ENCODE peak calls at places on chromosomes 4 and X, in seven cellular contexts. I is NCI-H2081; G is activated naive CD4-positive, alpha-beta T cell; S is stimulated activated CD4-positive, alpha-beta T cell treated with anti-CD3 and anti-CD28 coated beads, Interleukin-12 subunit alpha, Interleukin-12 subunit beta, amount 100 ng/mL, for 24 hours; T is GM12865; W is GM13976; U is ovary. R is an unnamed sample.

GRCh38 chrX:49192722-49193328 is 6.7 kb upstream of the PRICKLE3 start:
- DNase-seq in W (no peak), T (peak; percentile 56), G (no peak), I (peak; percentile 9), S (no peak), U (no peak), R (no peak)

GRCh38 chr4:174973336-174973735 is 55.2 kb downstream of the ADAM29 start:
- DNase-seq in W (no peak), I (no peak), G (no peak), U (no peak), S (no peak), T (no peak), R (no peak)

GRCh38 chrX:30831082-30831481 is 58.0 kb downstream of the TAB3 start:
- DNase-seq in I (no peak), S (peak; percentile 15), W (no peak), T (peak; percentile 54), G (no peak), U (no peak), R (no peak)

GRCh38 chr4:55435136-55435535 is 39.4 kb downstream of the TMEM165 start:
- DNase-seq in G (no peak), I (no peak), S (no peak), U (no peak), W (no peak), T (peak; percentile 48), R (no peak)

GRCh38 chrX:11470231-11470630 is 177.0 kb downstream of the AMELX start:
- DNase-seq in I (no peak), T (no peak), S (no peak), U (no peak), G (no peak), W (no peak), R (no peak)

GRCh38 chr4:186067757-186068385 is 1.1 kb upstream of the TLR3 start:
- DNase-seq in I (peak; percentile 1), G (no peak), S (no peak), W (no peak), U (peak; percentile 37), T (peak; percentile 74), R (no peak)

GRCh38 chr4:88659061-88659889 is 38.4 kb downstream of the NAP1L5 start:
- DNase-seq in T (peak; percentile 60), I (peak; percentile 30), S (no peak), W (peak; percentile 40), G (no peak), U (peak; percentile 22), R (peak; percentile 20)

GRCh38 chr4:152109585-152110509 is 349.0 kb upstream of the GATB start:
- DNase-seq in I (no peak), G (no peak), W (no peak), S (no peak), U (no peak), T (no peak), R (no peak)

GRCh38 chrX:80765226-80765625 is 44.5 kb downstream of the BRWD3 start:
- DNase-seq in G (no peak), W (no peak), U (no peak), S (no peak), I (no peak), T (no peak), R (no peak)

GRCh38 chr4:114072781-114073180 is 93.3 kb upstream of the ARSJ start:
- DNase-seq in U (no peak), T (no peak), G (no peak), S (no peak), I (no peak), W (no peak), R (no peak)

GRCh38 chrX:114162068-114162735 is 421.7 kb upstream of the HTR2C start:
- DNase-seq in U (no peak), W (no peak), S (no peak), G (no peak), T (peak; percentile 24), I (no peak), R (no peak)

GRCh38 chr4:99783940-99784339 is 32.7 kb upstream of the DAPP1 start:
- DNase-seq in I (no peak), U (no peak), T (no peak), W (no peak), S (no peak), G (no peak), R (no peak)

GRCh38 chr4:123976285-123976684 is 579.7 kb downstream of the SPRY1 start:
- DNase-seq in S (no peak), I (peak; percentile 63), T (peak; percentile 2), W (no peak), G (no peak), U (no peak), R (no peak)

GRCh38 chr4:182179105-182179504 is 64.1 kb upstream of the TENM3 start:
- DNase-seq in U (no peak), G (no peak), W (no peak), I (no peak), T (no peak), S (no peak), R (no peak)

GRCh38 chr4:67198757-67199156 is 346.5 kb downstream of the CENPC start:
- DNase-seq in G (no peak), T (peak; percentile 26), I (peak; percentile 32), S (no peak), W (peak; percentile 13), U (no peak), R (no peak)

GRCh38 chrX:112642349-112642748 is 37.4 kb downstream of the LHFPL1 start:
- DNase-seq in U (peak; percentile 20), G (no peak), I (peak; percentile 69), W (peak; percentile 23), T (peak; percentile 69), S (no peak), R (peak; percentile 8)

GRCh38 chr4:80173387-80173786 is 23.9 kb upstream of the PRDM8 start:
- DNase-seq in T (peak; percentile 71), U (no peak), G (no peak), W (no peak), S (no peak), I (no peak), R (no peak)

GRCh38 chr4:151866266-151866918 is 105.6 kb upstream of the GATB start:
- DNase-seq in S (no peak), I (no peak), U (no peak), T (no peak), W (no peak), G (no peak), R (no peak)

GRCh38 chr4:180150818-180151217 is 2092.4 kb upstream of the TENM3 start:
- DNase-seq in U (no peak), I (peak; percentile 6), S (no peak), G (no peak), T (no peak), W (no peak), R (no peak)

GRCh38 chrX:130578906-130579305 is 177.1 kb downstream of the RBMX2 start:
- DNase-seq in G (no peak), W (no peak), T (no peak), S (no peak), I (no peak), U (no peak), R (no peak)

GRCh38 chrX:77347572-77347971 is 99.6 kb upstream of the FGF16 start:
- DNase-seq in U (no peak), S (no peak), T (no peak), G (no peak), W (no peak), I (no peak), R (no peak)

GRCh38 chr4:61500883-61501282 is 300.8 kb downstream of the ADGRL3 start:
- DNase-seq in U (no peak), S (no peak), G (no peak), T (no peak), W (no peak), I (no peak), R (no peak)

GRCh38 chr4:156505341-156505955 is 466.2 kb downstream of the PDGFC start:
- DNase-seq in G (no peak), I (no peak), W (no peak), S (no peak), T (peak; percentile 45), U (no peak), R (no peak)

GRCh38 chrX:22800806-22801205 is 199.0 kb upstream of the DDX53 start:
- DNase-seq in S (no peak), W (no peak), I (no peak), T (no peak), U (no peak), G (no peak), R (no peak)

GRCh38 chr4:8741513-8742226 is 130.0 kb downstream of the HMX1 start:
- DNase-seq in G (no peak), W (peak; percentile 13), S (no peak), T (no peak), I (no peak), U (no peak), R (no peak)

GRCh38 chr4:73315091-73315490 is 56.5 kb upstream of the ANKRD17 start:
- DNase-seq in I (no peak), U (no peak), S (no peak), W (no peak), G (no peak), T (no peak), R (no peak)

GRCh38 chr4:151675366-151676060 is 85.3 kb downstream of the GATB start:
- DNase-seq in W (no peak), S (no peak), U (peak; percentile 32), G (no peak), T (no peak), I (no peak), R (no peak)

GRCh38 chrX:25442501-25442900 is 426.7 kb upstream of the ARX start:
- DNase-seq in W (no peak), I (no peak), T (no peak), G (no peak), S (no peak), U (no peak), R (no peak)

GRCh38 chrX:80876877-80877276 is 67.2 kb upstream of the BRWD3 start:
- DNase-seq in I (peak; percentile 11), T (peak; percentile 31), S (no peak), U (no peak), W (peak; percentile 29), G (no peak), R (peak; percentile 1)

R was measured in GM19239.